ENCODE peak calls at places on chromosomes 7 and 10, in four cellular contexts. I, Y, F and D are unnamed samples.

GRCh38 chr10:43689955-43690771 is 41.5 kb upstream of the ZNF32 start:
- DNase-seq in I (peak), Y (peak), F (peak), D (no peak)

GRCh38 chr7:157047148-157047547 is 36.7 kb upstream of the MNX1 start:
- DNase-seq in I (no peak), F (no peak), Y (no peak), D (no peak)

GRCh38 chr7:114426824-114427223 is 12.2 kb downstream of the FOXP2 start:
- DNase-seq in I (no peak), F (peak), Y (peak), D (no peak)

GRCh38 chr10:101783736-101784118 is 481 bp upstream of the NPM3 start:
- DNase-seq in Y (peak), I (no peak), F (peak), D (no peak)

GRCh38 chr10:130422366-130423324 is 286.5 kb downstream of the GLRX3 start:
- DNase-seq in Y (no peak), F (no peak), I (no peak), D (no peak)

GRCh38 chr10:3786295-3786981 is 1.4 kb upstream of the KLF6 start:
- DNase-seq in Y (peak), I (no peak), F (peak), D (no peak)

GRCh38 chr10:90872648-90873020 is 860 bp downstream of the RPP30 start:
- DNase-seq in I (no peak), F (no peak), Y (no peak), D (no peak)

GRCh38 chr10:16777473-16778370 is 39.5 kb downstream of the RSU1 start:
- DNase-seq in Y (peak), F (peak), I (peak), D (no peak)

GRCh38 chr10:77977975-77978759 is 51.1 kb downstream of the POLR3A start:
- DNase-seq in Y (no peak), I (no peak), F (no peak), D (no peak)

GRCh38 chr10:102492983-102493382 is 9.5 kb downstream of the ACTR1A start:
- DNase-seq in Y (peak), I (no peak), F (no peak), D (peak)

DNA sequence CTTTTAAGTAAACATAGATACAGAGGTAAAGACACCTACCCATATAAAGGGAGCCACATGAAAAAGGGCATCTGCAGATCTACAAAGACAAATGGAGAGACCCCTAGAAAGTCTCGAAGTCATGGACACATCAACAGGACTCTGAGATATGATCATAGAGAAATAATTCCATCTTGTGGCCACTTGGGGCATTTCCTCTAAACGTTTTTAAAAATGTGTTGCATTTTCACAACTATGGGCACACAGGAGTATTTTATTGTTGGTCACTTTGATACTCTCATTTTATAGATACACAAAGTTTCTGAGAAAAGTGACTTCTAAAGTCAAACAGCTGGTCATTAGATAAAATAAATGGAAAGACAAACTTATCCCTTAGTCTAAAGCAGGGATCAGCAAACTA is 87.1 kb downstream of the CRTAC1 start:
- DNase-seq in I (no peak), Y (no peak), F (no peak), D (no peak)
- TF ChIP-seq CTCF in I (peak), Y (no peak), F (peak), D (peak)

GRCh38 chr10:103772096-103772845 is 83.1 kb downstream of the SH3PXD2A start:
- DNase-seq in Y (peak), F (peak), I (peak), D (no peak)
- TF ChIP-seq CTCF in Y (no peak), F (no peak), I (no peak), D (no peak)

GRCh38 chr7:31492086-31492485 is 21.8 kb upstream of the ITPRID1 start:
- DNase-seq in Y (no peak), F (no peak), I (no peak), D (no peak)

GRCh38 chr7:31487071-31487470 is 26.8 kb upstream of the ITPRID1 start:
- DNase-seq in Y (no peak), I (no peak), F (no peak), D (no peak)

GRCh38 chr7:31487476-31487875 is 26.4 kb upstream of the ITPRID1 start:
- DNase-seq in Y (no peak), I (no peak), F (no peak), D (no peak)

GRCh38 chr7:31493714-31494181 is 20.1 kb upstream of the ITPRID1 start:
- DNase-seq in I (no peak), F (peak), Y (peak), D (no peak)

GRCh38 chr7:31488562-31489203 is 25.2 kb upstream of the ITPRID1 start:
- DNase-seq in I (peak), Y (peak), F (peak), D (no peak)
- TF ChIP-seq CTCF in I (peak), Y (peak), F (peak), D (peak)

DNA sequence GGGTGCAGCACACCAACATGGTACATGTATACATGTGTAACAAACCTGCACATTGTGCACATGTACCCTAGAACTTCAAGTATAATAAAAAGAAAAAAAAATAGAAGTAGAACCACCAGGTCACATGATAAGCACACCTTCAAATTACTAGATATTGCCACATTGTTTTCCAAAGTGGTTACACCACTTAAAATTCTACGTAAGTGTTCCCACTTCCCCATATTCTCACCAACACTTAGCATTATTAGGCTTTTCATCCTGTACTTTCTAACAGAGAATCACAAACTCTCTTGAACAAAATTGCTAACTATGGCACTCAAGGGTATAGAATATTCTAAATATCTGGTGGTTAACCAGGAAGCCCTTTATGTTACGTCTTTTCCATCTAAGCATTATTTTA is 22.6 kb downstream of the SH3PXD2A start:
- DNase-seq in I (no peak), Y (no peak), F (no peak), D (no peak)
- TF ChIP-seq CTCF in I (no peak), Y (no peak), F (no peak), D (no peak)